ENCODE peak calls at places on chromosomes 16 and 17, in ten cellular contexts. N is sigmoid colon, D is heart left ventricle, Z is lower leg skin, G is stomach, A is ovary, C is testis, Y is esophagus muscularis mucosa, F is prostate gland, I is H1. U is an unnamed sample.

GRCh38 chr17:19771971-19772630 is 24.0 kb upstream of the ALDH3A1 start:
- DNase-seq in C (no peak), Y (peak; percentile 87), F (no peak), A (no peak), D (no peak), G (no peak), Z (no peak), N (no peak), I (no peak), U (no peak)

GRCh38 chr17:34146440-34147043 is 108.5 kb upstream of the CCL2 start:
- DNase-seq in G (peak; percentile 74), I (peak; percentile 90), Z (peak; percentile 87), C (peak; percentile 68), F (peak; percentile 32), A (no peak), Y (no peak), D (peak; percentile 57), N (no peak), U (peak; percentile 37)

GRCh38 chr16:50428116-50428515 is 59.3 kb upstream of the BRD7 start:
- DNase-seq in N (no peak), Y (peak; percentile 26), A (no peak), G (no peak), C (no peak), Z (no peak), F (no peak), I (no peak), D (no peak), U (no peak)

GRCh38 chr16:3158498-3159314 is 23.9 kb downstream of the ZNF213 start:
- DNase-seq in F (peak; percentile 89), A (peak; percentile 88), G (peak; percentile 90), Z (peak; percentile 98), C (peak; percentile 69), Y (peak; percentile 97), D (peak; percentile 82), N (peak; percentile 95), I (peak; percentile 84), U (peak; percentile 94)

GRCh38 chr17:34414338-34414737 is 51.3 kb upstream of the CCL1 start:
- DNase-seq in D (no peak), A (no peak), I (no peak), Y (no peak), N (no peak), F (no peak), G (no peak), C (no peak), Z (no peak), U (no peak)

GRCh38 chr16:83403751-83404150 is 404.0 kb upstream of the HSBP1 start:
- DNase-seq in F (no peak), Z (no peak), D (no peak), A (no peak), Y (no peak), N (no peak), C (no peak), G (no peak), I (no peak), U (no peak)

GRCh38 chr16:69600202-69600601 is 34.4 kb downstream of the NFAT5 start:
- DNase-seq in Z (no peak), G (no peak), F (no peak), N (no peak), A (no peak), C (no peak), Y (no peak), I (no peak), D (no peak), U (no peak)

GRCh38 chr16:11949527-11949926 is 7.7 kb upstream of the NPIPB2 start:
- DNase-seq in N (no peak), I (peak; percentile 56), F (peak; percentile 16), D (no peak), C (peak; percentile 58), A (no peak), Z (peak; percentile 28), Y (no peak), G (no peak), U (peak; percentile 53)

GRCh38 chr17:75031972-75032895 is 14.5 kb downstream of the ATP5PD start:
- DNase-seq in Z (peak; percentile 96), G (peak; percentile 51), D (peak; percentile 76), A (peak; percentile 88), I (peak; percentile 59), Y (peak; percentile 95), N (peak; percentile 93), C (peak; percentile 80), F (peak; percentile 60), U (peak; percentile 42)

GRCh38 chr17:75032896-75033294 is 13.9 kb downstream of the ATP5PD start:
- DNase-seq in F (no peak), D (peak; percentile 47), A (peak; percentile 47), N (no peak), C (peak; percentile 43), Y (no peak), G (no peak), I (no peak), Z (no peak), U (no peak)

GRCh38 chr17:75036643-75037268 is 10.0 kb downstream of the ATP5PD start:
- DNase-seq in A (peak; percentile 73), I (no peak), C (peak; percentile 84), Z (peak; percentile 97), N (peak; percentile 96), F (peak; percentile 78), Y (peak; percentile 96), G (peak; percentile 85), D (peak; percentile 93), U (no peak)

GRCh38 chr17:75033346-75034235 is 13.2 kb downstream of the ATP5PD start:
- DNase-seq in Z (peak; percentile 99), D (peak; percentile 88), I (peak; percentile 100), N (peak; percentile 97), G (peak; percentile 90), Y (peak; percentile 100), C (peak; percentile 96), A (peak; percentile 97), F (peak; percentile 91), U (peak; percentile 59)

DNA sequence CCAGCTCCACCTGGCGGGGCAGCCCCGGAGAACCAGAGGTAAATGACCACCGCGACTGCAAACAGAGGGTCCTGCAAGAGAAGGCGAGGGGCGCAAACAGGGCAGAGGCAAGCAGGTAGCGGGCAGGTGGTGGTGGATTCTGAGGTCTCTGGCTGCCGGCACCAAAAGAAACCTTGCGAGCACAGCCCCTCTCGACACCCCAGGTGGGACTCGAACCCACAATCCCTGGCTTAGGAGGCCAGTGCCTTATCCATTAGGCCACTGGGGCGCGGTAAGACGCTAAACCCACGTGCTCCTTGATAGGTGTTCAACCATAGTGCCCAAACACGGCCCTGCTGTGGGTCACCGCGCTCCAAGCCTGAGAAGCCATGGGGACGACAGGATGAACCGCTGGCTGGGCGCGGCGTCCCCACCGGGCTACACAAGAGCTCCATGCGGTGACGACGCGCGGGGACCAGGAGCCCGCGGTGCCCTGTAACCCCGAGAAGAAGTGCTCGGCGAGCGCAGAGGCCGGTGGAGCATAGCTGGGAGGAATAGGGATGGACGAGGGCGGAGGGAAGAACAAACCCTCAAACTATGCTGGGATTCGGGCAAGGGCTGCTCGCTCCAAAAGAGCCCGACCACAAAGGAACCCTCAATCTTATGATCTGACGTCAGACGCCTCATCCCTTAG is 12.4 kb downstream of the ATP5PD start:
- DNase-seq in Y (peak; percentile 98), Z (peak; percentile 98), D (peak; percentile 89), G (peak; percentile 85), F (peak; percentile 79), C (peak; percentile 93), I (peak; percentile 97), N (peak; percentile 95), A (peak; percentile 94), U (peak; percentile 68)
- TF ChIP-seq POLR2A in Y (peak; percentile 14), Z (no peak), D (no peak), G (no peak), F (no peak), C (no peak), I (peak; percentile 43), N (no peak), A (no peak), U (no peak)

GRCh38 chr17:7220593-7221280 is 999 bp downstream of the ACADVL start:
- DNase-seq in I (peak; percentile 73), Z (no peak), F (peak; percentile 79), D (peak; percentile 67), G (peak; percentile 70), N (peak; percentile 86), Y (no peak), C (peak; percentile 71), A (peak; percentile 59), U (peak; percentile 60)

GRCh38 chr17:7222972-7223292 is 3.2 kb downstream of the ACADVL start:
- DNase-seq in D (no peak), Z (no peak), C (no peak), Y (no peak), I (no peak), A (no peak), F (no peak), G (no peak), N (peak; percentile 66), U (no peak)

GRCh38 chr17:7219812-7220592 is at the start of the genes ACADVL and DLG4:
- DNase-seq in G (peak; percentile 91), A (peak; percentile 95), F (peak; percentile 88), Y (peak; percentile 98), Z (peak; percentile 99), C (peak; percentile 91), D (peak; percentile 97), N (peak; percentile 97), I (peak; percentile 90), U (peak; percentile 87)

GRCh38 chr17:7222093-7222971 is 2.6 kb downstream of the ACADVL start:
- DNase-seq in I (no peak), N (no peak), A (no peak), D (no peak), Y (no peak), F (no peak), C (no peak), Z (no peak), G (no peak), U (no peak)

GRCh38 chr17:7221281-7222092 is 1.7 kb downstream of the ACADVL start:
- DNase-seq in Z (no peak), Y (no peak), N (peak; percentile 63), C (no peak), G (no peak), A (no peak), F (no peak), I (no peak), D (no peak), U (no peak)
- TF ChIP-seq POLR2A in Z (no peak), Y (no peak), N (no peak), C (no peak), G (no peak), A (no peak), F (no peak), I (peak; percentile 20), D (no peak), U (no peak)

GRCh38 chr17:77323413-77324171 is 182.8 kb downstream of the SEC14L1 start:
- DNase-seq in Z (peak; percentile 91), G (peak; percentile 38), D (peak; percentile 56), Y (no peak), A (peak; percentile 65), F (no peak), C (no peak), I (peak; percentile 43), N (peak; percentile 82), U (no peak)

GRCh38 chr17:77320501-77321256 is 179.9 kb downstream of the SEC14L1 start:
- DNase-seq in Z (peak; percentile 96), Y (no peak), C (no peak), D (no peak), F (no peak), A (peak; percentile 50), N (peak; percentile 82), I (no peak), G (no peak), U (no peak)

GRCh38 chr17:77324227-77324626 is 183.5 kb downstream of the SEC14L1 start:
- DNase-seq in C (no peak), F (no peak), I (no peak), A (peak; percentile 32), Z (peak; percentile 83), Y (no peak), N (peak; percentile 62), D (no peak), G (peak; percentile 21), U (no peak)

GRCh38 chr17:77322284-77322533 is 181.4 kb downstream of the SEC14L1 start:
- DNase-seq in A (no peak), C (no peak), G (no peak), N (no peak), D (no peak), F (no peak), I (no peak), Z (no peak), Y (no peak), U (no peak)

DNA sequence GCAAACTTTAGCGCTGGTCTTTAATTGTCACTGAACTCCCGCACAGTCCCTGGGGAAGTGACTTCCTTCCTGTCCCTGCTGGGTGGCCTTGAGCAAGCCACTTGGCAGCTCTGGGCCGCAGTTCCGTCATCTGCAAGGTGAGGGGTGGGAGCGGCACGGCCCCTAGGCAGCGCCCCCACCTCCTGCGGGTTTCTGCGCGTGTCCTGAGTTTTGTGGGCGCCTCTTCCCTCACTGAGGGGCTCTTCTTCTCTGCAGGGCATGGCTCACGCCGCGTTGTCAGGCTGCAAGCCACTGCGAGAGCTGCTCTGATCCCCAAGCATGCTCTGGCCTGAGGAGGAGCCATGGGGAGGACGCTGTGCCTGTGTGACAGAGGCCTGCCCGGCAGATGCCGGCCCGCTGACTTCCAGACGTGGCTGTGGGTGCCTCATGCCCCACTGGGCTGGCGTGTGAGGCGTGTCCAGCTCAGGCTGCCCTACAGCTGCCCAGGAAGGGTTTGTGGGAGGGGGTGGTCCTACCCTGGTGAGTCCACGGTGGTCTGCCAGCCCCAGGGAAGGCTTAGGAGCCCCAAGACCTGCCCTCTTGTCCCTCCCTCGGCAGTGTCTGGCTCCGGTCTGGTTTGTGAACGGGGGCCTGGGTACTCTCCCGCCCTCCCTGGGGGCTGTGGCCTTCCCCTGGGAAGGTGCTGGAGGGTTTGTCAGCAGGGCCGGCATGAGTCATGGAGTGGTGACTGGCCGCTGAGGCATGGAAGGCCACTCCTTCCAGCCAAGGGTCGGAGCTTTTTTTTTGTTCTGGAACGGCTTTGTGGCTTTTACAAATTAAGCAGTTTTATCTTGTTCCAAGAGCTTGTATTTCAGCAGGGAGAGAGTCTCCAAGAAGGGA is 182.0 kb downstream of the SEC14L1 start:
- DNase-seq in C (peak; percentile 71), Y (no peak), N (peak; percentile 95), I (no peak), F (no peak), Z (peak; percentile 96), D (peak; percentile 91), A (peak; percentile 92), G (peak; percentile 76), U (no peak)
- TF ChIP-seq POLR2A in C (no peak), Y (no peak), N (no peak), I (no peak), F (peak; percentile 73), Z (no peak), D (no peak), A (no peak), G (no peak), U (no peak)

DNA sequence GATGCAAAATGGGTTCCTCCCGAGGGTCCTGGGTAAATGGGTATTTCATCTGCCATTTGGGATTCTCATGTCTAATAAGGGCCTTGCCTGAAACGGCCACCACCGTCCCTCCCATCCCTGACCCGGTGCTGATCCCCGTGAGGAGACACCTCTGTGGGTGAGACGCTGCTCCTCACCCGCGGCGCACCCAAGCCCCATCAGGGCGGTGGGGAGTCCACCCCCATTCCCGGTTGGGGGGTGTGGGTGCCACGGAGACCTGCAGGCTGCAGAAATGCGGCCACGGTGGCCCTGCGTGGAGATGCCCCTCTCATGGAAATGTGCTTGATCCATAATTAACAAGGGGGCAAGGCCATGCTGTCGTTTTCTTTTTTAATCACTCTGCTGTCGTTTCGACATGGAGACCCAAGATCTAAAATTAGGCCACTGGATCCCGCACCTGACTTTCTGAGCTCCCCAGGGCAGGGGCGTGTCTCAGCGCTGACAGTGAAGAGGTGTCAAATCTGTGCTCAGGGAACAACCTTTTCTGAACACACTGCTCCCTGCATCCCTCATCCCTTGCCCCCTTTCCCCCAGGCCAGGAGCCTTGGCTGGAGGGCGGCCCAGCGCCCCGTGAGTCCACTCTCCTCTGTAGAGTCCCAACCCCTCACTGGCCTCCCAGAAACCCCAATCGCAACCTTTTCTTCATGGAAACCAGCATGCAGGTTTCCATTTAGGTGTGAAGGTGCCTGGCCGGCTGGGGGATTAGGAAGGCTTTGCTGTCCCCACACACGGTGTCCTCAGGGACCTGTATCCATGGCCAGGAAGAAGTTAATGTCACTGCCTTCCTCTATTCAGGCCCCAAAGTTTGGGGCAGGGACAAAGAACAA is 38.9 kb downstream of the PEMT start:
- DNase-seq in C (no peak), I (no peak), N (no peak), G (no peak), D (peak; percentile 51), Y (no peak), F (no peak), Z (no peak), A (no peak), U (no peak)
- TF ChIP-seq POLR2A in C (no peak), I (no peak), N (no peak), G (no peak), D (no peak), Y (no peak), F (no peak), Z (no peak), A (no peak), U (no peak)